ENCODE peak calls at places on chromosomes 13 and 19, in six cellular contexts. P is stomach, X is body of pancreas, J is esophagus squamous epithelium, Y is aorta, S is SJSA1. I is an unnamed sample. For H3K9me3, the result is how much of the 10 kb centered on the place peaks cover.

GRCh38 chr19:40601061-40601973 is at the start of gene LTBP4:
- DNase-seq in P (no peak), X (peak), J (no peak), Y (peak), S (no peak), I (no peak)

GRCh38 chr13:97353927-97354326 is 80.0 kb upstream of the RAP2A start:
- DNase-seq in P (no peak), X (no peak), J (no peak), Y (no peak), S (no peak), I (peak)

GRCh38 chr13:36297600-36298338 is at the start of gene CCDC169:
- DNase-seq in P (peak), X (peak), J (peak), Y (peak), S (peak), I (peak)

GRCh38 chr13:45492538-45492937 is 27.8 kb downstream of the COG3 start:
- DNase-seq in P (no peak), X (no peak), J (no peak), Y (no peak), S (no peak), I (no peak)

GRCh38 chr13:58852076-58852475 is 1220.5 kb downstream of the PCDH17 start:
- DNase-seq in P (no peak), X (no peak), J (no peak), Y (no peak), S (no peak), I (no peak)

GRCh38 chr19:18635831-18636182 is 1.0 kb upstream of the KLHL26 start:
- DNase-seq in P (no peak), X (no peak), J (no peak), Y (no peak), S (no peak), I (no peak)

GRCh38 chr19:2461751-2462634 is 5.2 kb upstream of the LMNB2 start:
- DNase-seq in P (peak), X (peak), J (no peak), Y (peak), S (peak), I (no peak)

GRCh38 chr13:109655611-109656010 is 130.8 kb downstream of the IRS2 start:
- DNase-seq in P (no peak), X (no peak), J (no peak), Y (no peak), S (peak), I (no peak)

GRCh38 chr13:113357529-113357928 is 6.4 kb downstream of the GRTP1 start:
- DNase-seq in P (no peak), X (no peak), J (no peak), Y (no peak), S (no peak), I (peak)

GRCh38 chr13:38535271-38535670 is 151.6 kb upstream of the FREM2 start:
- DNase-seq in P (no peak), X (no peak), J (no peak), Y (no peak), S (no peak), I (no peak)

GRCh38 chr13:93248627-93249047 is 22.0 kb downstream of the GPC6 start:
- DNase-seq in P (peak), X (peak), J (no peak), Y (peak), S (no peak), I (no peak)

GRCh38 chr19:17183858-17184271 is 31.3 kb upstream of the USE1 start:
- DNase-seq in P (no peak), X (no peak), J (no peak), Y (no peak), S (no peak), I (no peak)

GRCh38 chr13:19991531-19991930 is 33.0 kb downstream of the ZMYM2 start:
- DNase-seq in P (no peak), X (no peak), J (no peak), Y (no peak), S (no peak), I (no peak)

DNA sequence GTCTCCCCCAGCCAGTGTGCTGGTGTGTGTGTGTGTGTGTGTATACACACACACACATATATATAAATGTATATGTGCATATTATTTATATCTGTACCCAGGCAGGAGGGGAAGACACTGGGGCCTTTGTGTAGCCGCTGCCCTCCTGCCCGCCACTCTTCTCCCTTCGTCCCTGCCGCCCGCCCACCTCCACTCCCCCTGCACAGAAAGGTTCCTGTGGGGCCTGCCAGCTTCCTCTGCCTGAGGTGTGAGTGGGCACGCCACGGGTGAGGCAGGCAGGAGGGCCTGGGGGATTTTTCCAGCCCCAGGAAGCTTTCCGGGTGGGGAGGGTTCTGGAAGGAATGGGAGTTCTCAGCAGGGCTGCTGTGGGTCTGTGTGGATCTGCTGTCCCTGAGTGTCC is 6.9 kb downstream of the IRF2BP1 start:
- DNase-seq in P (peak), X (peak), J (no peak), Y (no peak), S (no peak), I (no peak)
- H3K27ac ChIP-seq in P (peak), X (peak), J (no peak), Y (no peak), S (no peak), I (no peak)

DNA sequence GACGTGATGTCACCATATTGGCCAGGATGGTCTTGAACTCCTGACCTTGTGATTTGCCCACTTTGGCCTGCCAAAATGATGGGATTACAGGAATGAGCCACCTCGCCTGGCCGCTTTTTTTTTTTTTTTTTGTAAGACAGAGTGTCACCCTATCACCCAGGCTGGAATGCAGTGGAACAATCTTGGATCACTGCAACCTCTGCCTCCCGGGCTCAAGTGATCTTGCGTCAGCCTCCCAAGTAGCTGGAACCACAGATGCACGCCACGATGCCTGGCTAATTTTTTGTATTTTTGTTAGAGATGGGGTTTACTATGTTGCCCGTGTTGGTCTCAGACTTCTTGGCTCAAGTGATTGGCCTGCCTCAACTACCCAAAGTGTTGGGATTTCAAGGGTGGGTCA is 28.9 kb upstream of the ZNF808 start:
- DNase-seq in P (no peak), X (no peak), J (no peak), Y (no peak), S (no peak), I (no peak)
- H3K9me3 ChIP-seq in P (under half), X (under half), J (under half), Y (under half), S (under half), I (half or more)

GRCh38 chr13:28751210-28751935 is 32.6 kb upstream of the SLC46A3 start:
- DNase-seq in P (no peak), X (no peak), J (no peak), Y (no peak), S (no peak), I (no peak)

GRCh38 chr13:28755546-28755870 is 36.7 kb upstream of the SLC46A3 start:
- DNase-seq in P (no peak), X (no peak), J (no peak), Y (no peak), S (no peak), I (no peak)

GRCh38 chr13:28753946-28754345 is 35.2 kb upstream of the SLC46A3 start:
- DNase-seq in P (no peak), X (no peak), J (no peak), Y (no peak), S (no peak), I (no peak)

GRCh38 chr13:28753208-28753892 is 34.6 kb upstream of the SLC46A3 start:
- DNase-seq in P (peak), X (peak), J (no peak), Y (peak), S (peak), I (peak)

DNA sequence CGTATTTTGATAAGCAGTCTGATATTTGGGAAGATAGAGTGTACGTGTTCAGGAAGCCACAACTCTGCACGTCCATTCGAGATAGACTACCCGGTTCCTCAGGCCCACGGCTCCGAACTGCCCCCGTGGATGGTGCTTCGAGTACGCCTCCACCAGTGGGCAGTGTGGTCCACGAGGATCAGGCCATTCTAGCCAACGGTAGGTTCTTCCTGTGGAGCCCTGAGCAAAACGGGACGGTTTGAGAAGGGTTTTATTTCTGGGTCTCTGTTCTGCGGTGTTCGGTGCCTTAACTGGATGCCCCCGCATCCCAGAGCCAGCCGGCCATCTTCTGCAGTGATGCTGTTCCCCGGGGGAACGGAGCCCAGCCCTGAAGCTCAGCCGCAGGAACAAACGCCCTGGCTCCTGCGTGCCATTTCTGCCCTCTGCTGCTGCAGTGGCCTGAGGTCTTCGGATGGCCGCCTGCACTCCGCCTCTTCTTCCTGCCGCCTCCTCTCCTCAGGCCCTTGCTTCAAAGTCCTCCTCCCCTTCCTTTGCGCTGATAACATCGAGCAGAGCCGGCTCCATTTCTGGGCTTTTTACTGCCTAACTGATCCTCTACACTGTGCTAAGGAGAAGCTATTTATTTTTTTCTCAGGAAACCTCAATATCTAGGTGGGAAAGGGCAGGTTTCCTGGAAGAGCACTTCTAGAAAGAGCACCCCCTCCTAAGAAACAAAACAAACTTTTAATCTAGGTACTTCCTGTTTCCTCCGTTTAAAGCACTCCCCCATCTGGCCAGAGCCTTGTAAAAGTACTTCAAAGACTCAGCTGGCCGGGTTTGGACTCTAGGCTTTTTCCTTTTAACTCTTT is 36.2 kb upstream of the SLC46A3 start:
- DNase-seq in P (no peak), X (no peak), J (no peak), Y (no peak), S (no peak), I (no peak)
- H3K27ac ChIP-seq in P (peak), X (no peak), J (no peak), Y (no peak), S (peak), I (no peak)

GRCh38 chr13:29104461-29104860 is 284.3 kb downstream of the MTUS2 start:
- DNase-seq in P (no peak), X (no peak), J (no peak), Y (no peak), S (no peak), I (no peak)
- H3K9me3 ChIP-seq in P (under half), X (under half), J (under half), Y (under half), S (under half), I (under half)

GRCh38 chr19:46726551-46726950 is 9.6 kb upstream of the PRKD2 start:
- DNase-seq in P (no peak), X (no peak), J (no peak), Y (no peak), S (no peak), I (no peak)
- H3K27ac ChIP-seq in P (no peak), X (no peak), J (no peak), Y (no peak), S (no peak), I (no peak)

GRCh38 chr19:52114691-52115090 is 19.1 kb upstream of the ZNF841 start:
- DNase-seq in P (no peak), X (no peak), J (no peak), Y (no peak), S (no peak), I (no peak)

GRCh38 chr19:52115526-52116053 is 20.0 kb upstream of the ZNF841 start:
- DNase-seq in P (no peak), X (no peak), J (no peak), Y (no peak), S (no peak), I (no peak)

GRCh38 chr19:52112624-52113023 is 17.1 kb upstream of the ZNF841 start:
- DNase-seq in P (no peak), X (no peak), J (no peak), Y (no peak), S (no peak), I (no peak)

DNA sequence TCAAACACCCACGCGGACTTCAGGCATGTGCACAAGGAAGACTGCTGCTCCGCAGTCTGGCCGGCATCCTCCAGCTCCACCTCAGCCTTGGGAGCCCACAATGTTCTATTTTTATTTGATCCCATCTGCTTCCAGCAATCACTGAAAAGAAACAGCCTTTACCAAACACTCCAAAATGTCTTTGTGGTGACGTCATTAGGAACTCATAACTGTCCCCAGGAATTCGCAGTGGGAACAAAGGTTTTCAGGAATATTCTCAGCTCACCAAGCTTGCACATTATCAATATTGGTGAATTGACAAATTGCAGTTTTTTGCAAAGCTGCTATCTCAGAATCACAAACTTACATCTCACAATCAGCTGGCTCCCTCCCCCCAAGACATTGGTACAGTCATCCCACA is 15.2 kb upstream of the ZNF841 start:
- DNase-seq in P (no peak), X (no peak), J (no peak), Y (no peak), S (no peak), I (no peak)
- H3K9me3 ChIP-seq in P (half or more), X (under half), J (under half), Y (under half), S (under half), I (under half)

GRCh38 chr19:6536138-6536671 is 5.4 kb downstream of the TNFSF9 start:
- DNase-seq in P (peak), X (peak), J (peak), Y (peak), S (peak), I (no peak)
- H3K27ac ChIP-seq in P (no peak), X (no peak), J (no peak), Y (no peak), S (no peak), I (no peak)

DNA sequence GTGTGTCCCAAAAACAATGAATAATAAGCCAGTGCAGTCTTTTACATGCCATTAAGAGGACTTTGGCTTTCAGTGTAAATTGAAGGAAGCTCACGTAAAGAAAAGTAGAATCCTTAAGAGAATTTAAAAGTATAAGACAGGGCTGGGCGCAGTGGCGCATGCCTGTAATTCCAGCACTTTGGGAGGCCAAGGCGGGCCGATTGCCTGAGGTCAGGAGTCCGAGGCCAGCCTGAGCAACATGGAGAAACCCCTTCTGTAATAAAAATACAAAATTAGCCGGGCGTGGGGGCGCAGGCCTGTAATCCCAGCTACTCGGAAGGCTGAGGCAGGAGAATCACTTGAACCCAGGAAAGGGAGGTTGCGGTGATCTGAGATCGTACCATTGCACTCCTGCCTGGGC is 17.9 kb upstream of the ZNF253 start:
- DNase-seq in P (no peak), X (no peak), J (no peak), Y (no peak), S (no peak), I (no peak)
- H3K9me3 ChIP-seq in P (under half), X (under half), J (under half), Y (under half), S (under half), I (under half)

GRCh38 chr19:13057744-13058143 is 44.9 kb downstream of the LYL1 start:
- DNase-seq in P (no peak), X (no peak), J (no peak), Y (no peak), S (no peak), I (no peak)

GRCh38 chr19:13060964-13061927 is 41.4 kb downstream of the LYL1 start:
- DNase-seq in P (peak), X (peak), J (peak), Y (peak), S (peak), I (no peak)

GRCh38 chr19:13062317-13062716 is 40.3 kb downstream of the LYL1 start:
- DNase-seq in P (no peak), X (no peak), J (no peak), Y (no peak), S (no peak), I (no peak)

GRCh38 chr19:13058951-13059660 is 43.6 kb downstream of the LYL1 start:
- DNase-seq in P (no peak), X (no peak), J (no peak), Y (no peak), S (no peak), I (no peak)

GRCh38 chr19:13060233-13060963 is 42.3 kb downstream of the LYL1 start:
- DNase-seq in P (no peak), X (peak), J (no peak), Y (peak), S (peak), I (no peak)
- H3K27ac ChIP-seq in P (peak), X (peak), J (peak), Y (no peak), S (no peak), I (peak)

DNA sequence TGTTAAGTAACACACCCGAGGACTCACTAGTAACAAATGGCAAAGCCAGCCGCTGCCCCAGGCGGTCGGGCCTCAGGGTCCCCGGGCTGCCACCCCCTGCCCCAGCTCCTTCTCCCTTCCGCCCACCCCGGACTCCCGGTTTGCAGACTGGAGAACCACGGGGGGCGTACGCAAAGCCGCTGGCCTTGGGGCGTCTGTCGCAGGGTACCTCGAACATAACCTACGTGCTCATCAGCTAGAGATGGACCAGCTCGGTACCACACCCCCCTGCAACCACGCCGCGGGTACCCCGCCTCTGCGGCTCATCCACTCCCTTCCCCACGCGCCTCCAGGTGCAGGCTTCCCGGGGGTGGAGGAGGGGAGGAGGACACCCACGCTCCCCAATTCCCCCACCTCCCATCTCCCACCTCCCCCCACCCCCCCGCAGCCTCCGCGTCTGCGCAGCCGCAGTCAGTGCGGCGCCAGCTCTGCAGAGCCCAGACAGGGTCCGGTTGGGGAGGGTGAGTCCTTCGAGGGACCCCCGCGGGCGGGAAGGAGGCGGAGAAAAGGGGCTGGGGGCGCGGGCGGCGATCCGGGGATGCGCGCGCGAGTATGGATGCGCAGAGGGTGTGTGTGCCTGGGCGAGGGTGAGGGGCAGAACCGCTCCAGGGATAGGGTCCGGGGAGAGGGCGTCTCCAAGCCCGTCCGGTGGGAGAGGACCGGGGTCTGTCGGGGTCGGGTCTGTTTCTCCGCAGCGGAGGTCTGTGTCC is at the start of gene SMIM17:
- DNase-seq in P (no peak), X (no peak), J (no peak), Y (no peak), S (no peak), I (no peak)
- H3K9me3 ChIP-seq in P (under half), X (under half), J (under half), Y (under half), S (under half), I (half or more)